ENCODE peak calls at places on chromosomes 16 and 17, in five cellular contexts. One of them, this sample, is unnamed.
A peak's percentile ranks its signal among the peaks of the same experiment; 100 is the strongest.

GRCh38 chr16:84451781-84452180 is 52.7 kb downstream of the MEAK7 start:
- DNase-seq in heart right ventricle: no peak
- DNase-seq in brain microvascular endothelial cell: no peak
- DNase-seq in IMR-90: no peak
- DNase-seq in AG04449: no peak
- DNase-seq in this sample: peak; percentile 48

GRCh38 chr17:64686705-64687104 is 24.6 kb upstream of the SMURF2 start:
- DNase-seq in heart right ventricle: no peak
- DNase-seq in brain microvascular endothelial cell: no peak
- DNase-seq in AG04449: no peak
- DNase-seq in IMR-90: no peak
- DNase-seq in this sample: no peak

GRCh38 chr16:87076950-87077749 is 240.0 kb downstream of the C16orf95 start:
- DNase-seq in heart right ventricle: peak; percentile 29
- DNase-seq in brain microvascular endothelial cell: peak; percentile 32
- DNase-seq in IMR-90: peak; percentile 55
- DNase-seq in AG04449: no peak
- DNase-seq in this sample: peak; percentile 73

GRCh38 chr16:17129971-17130370 is 340.8 kb downstream of the XYLT1 start:
- DNase-seq in AG04449: no peak
- DNase-seq in brain microvascular endothelial cell: no peak
- DNase-seq in IMR-90: no peak
- DNase-seq in heart right ventricle: no peak
- DNase-seq in this sample: peak; percentile 34

GRCh38 chr16:29029168-29029994 is 44.5 kb downstream of the LAT start:
- DNase-seq in IMR-90: peak; percentile 98
- DNase-seq in heart right ventricle: no peak
- DNase-seq in brain microvascular endothelial cell: peak; percentile 98
- DNase-seq in AG04449: peak; percentile 77
- DNase-seq in this sample: no peak

GRCh38 chr17:35766489-35766877 is 5.8 kb downstream of the C17orf50 start:
- DNase-seq in brain microvascular endothelial cell: no peak
- DNase-seq in AG04449: no peak
- DNase-seq in heart right ventricle: no peak
- DNase-seq in IMR-90: no peak
- DNase-seq in this sample: no peak

GRCh38 chr17:13749566-13750235 is 148.0 kb upstream of the HS3ST3A1 start:
- DNase-seq in brain microvascular endothelial cell: no peak
- DNase-seq in heart right ventricle: no peak
- DNase-seq in IMR-90: no peak
- DNase-seq in AG04449: no peak
- DNase-seq in this sample: no peak

GRCh38 chr17:82835122-82835521 is 4.7 kb downstream of the ZNF750 start:
- DNase-seq in AG04449: no peak
- DNase-seq in brain microvascular endothelial cell: no peak
- DNase-seq in IMR-90: no peak
- DNase-seq in heart right ventricle: no peak
- DNase-seq in this sample: peak; percentile 13

GRCh38 chr17:66076546-66077190 is 115.3 kb downstream of the CEP112 start:
- DNase-seq in IMR-90: no peak
- DNase-seq in AG04449: no peak
- DNase-seq in brain microvascular endothelial cell: peak; percentile 4
- DNase-seq in heart right ventricle: peak; percentile 32
- DNase-seq in this sample: no peak

DNA sequence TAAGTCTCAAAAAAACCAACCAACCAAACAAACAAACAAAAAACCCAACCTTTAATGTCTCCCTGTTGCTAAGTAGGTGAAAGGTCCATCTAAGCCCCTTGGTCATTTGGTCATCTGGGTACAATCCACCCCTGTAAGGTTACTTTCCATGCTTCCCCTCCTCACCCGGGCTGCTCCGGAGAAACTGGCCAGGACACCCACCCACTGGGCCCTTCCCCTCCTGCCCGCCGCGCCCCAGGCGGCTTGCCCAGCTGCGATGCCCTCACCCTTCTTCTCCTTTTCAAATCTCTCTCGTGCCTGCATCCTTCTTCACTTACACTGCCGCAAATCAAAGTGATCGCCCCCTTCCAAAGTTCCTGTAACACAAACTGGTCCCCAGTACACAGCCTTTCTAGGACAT is 2.0 kb downstream of the NTAN1 start:
- DNase-seq in brain microvascular endothelial cell: no peak
- DNase-seq in heart right ventricle: no peak
- DNase-seq in IMR-90: no peak
- DNase-seq in AG04449: no peak
- DNase-seq in this sample: no peak
- H3K4me3 ChIP-seq in brain microvascular endothelial cell: no peak overlapping the region
- H3K4me3 ChIP-seq in heart right ventricle: peak overlapping the region; percentile 100
- H3K4me3 ChIP-seq in IMR-90: no peak overlapping the region
- H3K4me3 ChIP-seq in AG04449: no peak overlapping the region
- H3K4me3 ChIP-seq in this sample: no peak overlapping the region

DNA sequence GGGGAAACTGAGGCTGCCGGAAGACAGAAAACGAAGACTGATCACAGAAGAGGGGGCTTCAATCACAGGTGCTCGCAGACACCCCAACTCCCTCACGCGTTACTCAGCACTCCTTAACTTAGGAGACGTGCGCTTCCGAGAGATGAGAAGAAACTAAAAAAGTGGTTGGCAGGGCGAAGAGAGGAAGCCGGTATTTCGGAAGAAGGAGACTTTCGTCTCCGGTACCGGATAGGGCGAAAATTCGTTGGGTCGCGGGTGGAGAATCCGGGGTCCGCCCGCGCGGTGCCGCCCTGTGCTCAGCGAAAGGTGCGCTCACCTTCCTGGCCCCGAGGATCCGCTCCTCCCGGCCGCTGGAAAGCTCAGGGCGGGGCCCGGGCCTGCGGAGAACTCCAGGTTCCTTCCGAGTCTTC is 917 bp upstream of the TBX2 start:
- DNase-seq in AG04449: no peak
- DNase-seq in brain microvascular endothelial cell: no peak
- DNase-seq in IMR-90: peak; percentile 28
- DNase-seq in heart right ventricle: no peak
- DNase-seq in this sample: no peak
- H3K4me3 ChIP-seq in AG04449: peak overlapping the region; percentile 76
- H3K4me3 ChIP-seq in brain microvascular endothelial cell: peak overlapping the region; percentile 84
- H3K4me3 ChIP-seq in IMR-90: peak overlapping the region; percentile 90
- H3K4me3 ChIP-seq in heart right ventricle: peak overlapping the region; percentile 73
- H3K4me3 ChIP-seq in this sample: peak overlapping the region; percentile 77

GRCh38 chr17:71846561-71846960 is 274.3 kb upstream of the SOX9 start:
- DNase-seq in IMR-90: no peak
- DNase-seq in heart right ventricle: no peak
- DNase-seq in brain microvascular endothelial cell: no peak
- DNase-seq in AG04449: no peak
- DNase-seq in this sample: no peak
- H3K4me3 ChIP-seq in IMR-90: no peak overlapping the region
- H3K4me3 ChIP-seq in heart right ventricle: no peak overlapping the region
- H3K4me3 ChIP-seq in brain microvascular endothelial cell: no peak overlapping the region
- H3K4me3 ChIP-seq in AG04449: no peak overlapping the region
- H3K4me3 ChIP-seq in this sample: no peak overlapping the region

DNA sequence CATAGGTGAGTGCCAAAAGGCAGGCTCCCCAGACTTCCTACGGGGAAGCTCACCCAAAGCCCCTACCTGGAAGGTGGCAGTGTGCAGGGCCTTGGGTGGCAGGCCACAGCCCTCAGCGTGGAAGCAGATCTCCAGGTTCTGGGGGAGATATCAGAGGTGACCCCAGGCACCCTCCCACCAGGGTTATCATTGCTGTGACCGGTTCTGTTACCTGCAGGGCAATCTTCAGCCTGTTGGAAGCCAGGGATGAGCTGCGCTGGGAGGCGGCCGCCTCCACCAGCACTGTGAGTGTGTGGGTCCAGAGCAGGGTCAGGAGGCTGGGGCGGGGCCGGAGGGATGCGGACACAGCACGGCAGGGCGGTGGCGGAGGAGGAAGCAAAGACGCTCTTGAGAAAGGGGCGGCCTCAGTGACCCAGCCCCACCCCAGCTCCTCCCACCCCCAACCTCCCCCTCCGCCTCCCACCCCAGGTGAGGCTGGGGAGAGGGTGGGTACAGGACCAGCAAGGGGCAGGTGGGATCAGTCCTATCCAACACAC is 13.1 kb downstream of the UNC13D start:
- DNase-seq in IMR-90: no peak
- DNase-seq in heart right ventricle: no peak
- DNase-seq in brain microvascular endothelial cell: no peak
- DNase-seq in AG04449: no peak
- DNase-seq in this sample: no peak
- H3K4me3 ChIP-seq in IMR-90: no peak overlapping the region
- H3K4me3 ChIP-seq in heart right ventricle: no peak overlapping the region
- H3K4me3 ChIP-seq in brain microvascular endothelial cell: no peak overlapping the region
- H3K4me3 ChIP-seq in AG04449: no peak overlapping the region
- H3K4me3 ChIP-seq in this sample: no peak overlapping the region

GRCh38 chr17:42681976-42682375 is 333 bp upstream of the CCR10 start:
- DNase-seq in AG04449: no peak
- DNase-seq in heart right ventricle: no peak
- DNase-seq in IMR-90: no peak
- DNase-seq in brain microvascular endothelial cell: no peak
- DNase-seq in this sample: no peak

GRCh38 chr17:42679001-42679491 is 2.3 kb upstream of the PLEKHH3 start:
- DNase-seq in brain microvascular endothelial cell: peak; percentile 45
- DNase-seq in heart right ventricle: peak; percentile 54
- DNase-seq in IMR-90: peak; percentile 39
- DNase-seq in AG04449: no peak
- DNase-seq in this sample: peak; percentile 53

GRCh38 chr17:42679492-42680330 is 1.9 kb downstream of the CCR10 start:
- DNase-seq in AG04449: no peak
- DNase-seq in IMR-90: peak; percentile 75
- DNase-seq in heart right ventricle: peak; percentile 68
- DNase-seq in brain microvascular endothelial cell: peak; percentile 57
- DNase-seq in this sample: peak; percentile 89

GRCh38 chr17:42677921-42678781 is 1.4 kb upstream of the PLEKHH3 start:
- DNase-seq in brain microvascular endothelial cell: peak; percentile 82
- DNase-seq in heart right ventricle: peak; percentile 90
- DNase-seq in IMR-90: peak; percentile 73
- DNase-seq in AG04449: no peak
- DNase-seq in this sample: peak; percentile 96

DNA sequence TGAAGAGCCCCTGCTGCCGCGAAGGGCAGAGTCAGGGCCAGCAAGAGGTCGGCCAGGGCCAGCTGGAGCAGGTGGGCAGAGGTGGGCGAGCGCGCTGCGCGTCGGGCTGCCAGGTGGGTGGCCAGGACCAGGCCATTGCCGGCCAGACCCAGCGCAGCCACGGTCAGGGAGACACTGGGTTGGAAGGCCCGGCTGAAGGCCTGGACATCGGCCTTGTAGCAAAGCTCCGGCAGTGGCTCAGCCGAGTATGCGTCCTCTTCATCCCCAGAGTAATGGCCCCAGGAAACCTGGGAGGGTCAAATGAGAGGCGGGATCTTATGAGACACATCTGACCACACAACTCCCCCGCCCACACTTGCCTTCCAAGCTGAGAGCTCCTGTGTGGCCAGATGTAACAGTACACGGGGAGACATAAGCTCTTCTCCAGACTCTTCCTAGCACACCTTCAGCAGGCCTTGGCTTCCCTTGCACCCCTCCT is 1.3 kb downstream of the CCR10 start:
- DNase-seq in heart right ventricle: peak; percentile 54
- DNase-seq in AG04449: no peak
- DNase-seq in brain microvascular endothelial cell: no peak
- DNase-seq in IMR-90: peak; percentile 29
- DNase-seq in this sample: peak; percentile 77
- H3K4me3 ChIP-seq in heart right ventricle: peak overlapping the region; percentile 97
- H3K4me3 ChIP-seq in AG04449: peak overlapping the region; percentile 46
- H3K4me3 ChIP-seq in brain microvascular endothelial cell: peak overlapping the region; percentile 34
- H3K4me3 ChIP-seq in IMR-90: no peak overlapping the region
- H3K4me3 ChIP-seq in this sample: peak overlapping the region; percentile 100

DNA sequence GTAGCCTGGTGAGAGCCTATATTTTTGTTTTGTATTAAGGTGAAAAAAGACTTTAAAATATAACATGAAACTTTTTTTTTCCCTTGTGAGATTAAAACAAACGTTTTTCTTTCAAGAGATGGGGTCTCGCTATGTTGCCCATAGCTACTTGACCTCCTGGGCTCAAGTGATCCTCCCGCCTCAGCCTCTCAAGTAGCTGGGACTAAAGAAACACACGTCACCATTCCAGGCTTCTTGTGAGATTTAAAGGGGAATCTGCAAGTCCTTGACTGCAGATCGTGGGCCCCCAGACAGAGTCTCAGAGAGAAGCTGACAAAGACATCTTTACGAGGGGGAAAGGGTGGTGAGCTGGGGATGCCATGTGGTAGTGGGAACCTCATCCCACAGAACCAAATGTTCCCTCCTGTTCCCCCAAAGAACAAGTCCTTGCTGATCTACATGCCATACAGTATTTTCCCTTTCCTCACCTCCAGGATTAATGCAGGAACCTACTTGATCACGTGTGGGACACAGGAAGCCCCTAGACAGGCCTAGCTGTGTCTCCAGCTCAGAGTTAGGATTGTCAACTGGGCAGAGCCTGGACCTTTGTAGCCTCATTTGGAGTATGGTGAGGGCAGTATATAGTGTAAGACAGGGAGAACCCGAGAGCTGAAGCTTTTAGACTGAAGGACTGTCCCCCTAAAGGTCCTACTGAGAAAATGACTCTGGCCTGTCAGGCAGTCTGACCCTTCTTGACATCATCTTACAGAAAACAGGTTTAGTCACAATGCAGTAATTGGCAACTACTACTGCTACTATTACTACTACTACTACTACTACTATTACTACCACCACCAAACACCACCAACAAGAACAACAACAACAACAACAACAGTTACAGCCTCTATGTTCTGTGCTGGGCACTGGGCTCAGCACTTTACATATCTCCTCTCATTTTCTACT is 4.1 kb downstream of the MAP3K14 start:
- DNase-seq in AG04449: no peak
- DNase-seq in IMR-90: no peak
- DNase-seq in heart right ventricle: no peak
- DNase-seq in brain microvascular endothelial cell: no peak
- DNase-seq in this sample: no peak
- H3K4me3 ChIP-seq in AG04449: peak overlapping the region; percentile 36
- H3K4me3 ChIP-seq in IMR-90: no peak overlapping the region
- H3K4me3 ChIP-seq in heart right ventricle: peak overlapping the region; percentile 21
- H3K4me3 ChIP-seq in brain microvascular endothelial cell: no peak overlapping the region
- H3K4me3 ChIP-seq in this sample: peak overlapping the region; percentile 34

GRCh38 chr17:32777436-32777835 is 99.5 kb downstream of the MYO1D start:
- DNase-seq in brain microvascular endothelial cell: peak; percentile 70
- DNase-seq in AG04449: no peak
- DNase-seq in heart right ventricle: no peak
- DNase-seq in IMR-90: peak; percentile 6
- DNase-seq in this sample: no peak
- H3K4me3 ChIP-seq in brain microvascular endothelial cell: no peak overlapping the region
- H3K4me3 ChIP-seq in AG04449: no peak overlapping the region
- H3K4me3 ChIP-seq in heart right ventricle: no peak overlapping the region
- H3K4me3 ChIP-seq in IMR-90: no peak overlapping the region
- H3K4me3 ChIP-seq in this sample: no peak overlapping the region

DNA sequence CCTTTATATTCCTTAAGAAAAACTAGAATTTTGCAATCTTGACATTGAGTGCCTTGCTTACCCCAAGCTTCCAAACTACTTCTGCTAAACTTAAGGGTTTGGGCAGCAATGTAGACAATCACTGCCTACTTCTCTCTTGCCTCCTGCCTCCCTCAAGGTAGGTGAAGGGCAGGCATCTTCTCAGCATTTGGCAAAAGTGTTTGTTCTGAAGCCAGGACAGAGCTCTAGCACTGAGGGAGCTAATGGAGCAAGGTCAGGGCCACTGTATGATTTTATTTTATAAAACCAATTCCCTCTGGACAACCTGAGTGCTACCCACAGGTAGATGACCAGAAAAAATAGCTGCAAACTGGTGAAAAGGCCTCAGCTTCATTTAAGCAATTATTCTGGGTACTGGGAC is 111.8 kb downstream of the IRX3 start:
- DNase-seq in heart right ventricle: no peak
- DNase-seq in AG04449: no peak
- DNase-seq in IMR-90: no peak
- DNase-seq in brain microvascular endothelial cell: no peak
- DNase-seq in this sample: no peak
- H3K4me3 ChIP-seq in heart right ventricle: no peak overlapping the region
- H3K4me3 ChIP-seq in AG04449: no peak overlapping the region
- H3K4me3 ChIP-seq in IMR-90: no peak overlapping the region
- H3K4me3 ChIP-seq in brain microvascular endothelial cell: no peak overlapping the region
- H3K4me3 ChIP-seq in this sample: no peak overlapping the region